ENCODE peak calls at places on chromosomes 12 and 14, in eight cellular contexts. One of them, this sample, is unnamed.

GRCh38 chr14:79415726-79416125 is 795.6 kb downstream of the DIO2 start:
- DNase-seq in lower lobe of right lung: no peak
- DNase-seq in lower leg skin: no peak
- DNase-seq in epithelial cell of proximal tubule: no peak
- DNase-seq in K562: no peak
- DNase-seq in GM12865: no peak
- DNase-seq in breast epithelium: no peak
- DNase-seq in astrocyte of the spinal cord: peak
- DNase-seq in this sample: no peak

GRCh38 chr12:115088328-115088994 is 404.5 kb upstream of the TBX3 start:
- DNase-seq in lower leg skin: no peak
- DNase-seq in lower lobe of right lung: peak
- DNase-seq in astrocyte of the spinal cord: no peak
- DNase-seq in K562: no peak
- DNase-seq in epithelial cell of proximal tubule: no peak
- DNase-seq in breast epithelium: no peak
- DNase-seq in GM12865: no peak
- DNase-seq in this sample: no peak

GRCh38 chr12:7289743-7290142 is 14.1 kb upstream of the ACSM4 start:
- DNase-seq in lower leg skin: no peak
- DNase-seq in epithelial cell of proximal tubule: no peak
- DNase-seq in K562: no peak
- DNase-seq in breast epithelium: no peak
- DNase-seq in GM12865: no peak
- DNase-seq in lower lobe of right lung: no peak
- DNase-seq in astrocyte of the spinal cord: peak
- DNase-seq in this sample: no peak

GRCh38 chr14:21940887-21941855 is 267.6 kb upstream of the OR4E1 start:
- DNase-seq in lower leg skin: no peak
- DNase-seq in GM12865: peak
- DNase-seq in breast epithelium: no peak
- DNase-seq in epithelial cell of proximal tubule: peak
- DNase-seq in lower lobe of right lung: no peak
- DNase-seq in astrocyte of the spinal cord: peak
- DNase-seq in K562: peak
- DNase-seq in this sample: no peak

GRCh38 chr12:49304161-49304560 is 9.2 kb downstream of the PRPH start:
- DNase-seq in astrocyte of the spinal cord: no peak
- DNase-seq in breast epithelium: no peak
- DNase-seq in lower leg skin: no peak
- DNase-seq in GM12865: no peak
- DNase-seq in K562: peak
- DNase-seq in epithelial cell of proximal tubule: no peak
- DNase-seq in lower lobe of right lung: no peak
- DNase-seq in this sample: no peak

GRCh38 chr14:72607386-72608125 is 286.3 kb downstream of the DPF3 start:
- DNase-seq in GM12865: no peak
- DNase-seq in astrocyte of the spinal cord: peak
- DNase-seq in K562: no peak
- DNase-seq in breast epithelium: no peak
- DNase-seq in lower leg skin: no peak
- DNase-seq in epithelial cell of proximal tubule: no peak
- DNase-seq in lower lobe of right lung: no peak
- DNase-seq in this sample: no peak

GRCh38 chr14:92754956-92755355 is 6.5 kb upstream of the LGMN start:
- DNase-seq in K562: no peak
- DNase-seq in epithelial cell of proximal tubule: no peak
- DNase-seq in GM12865: no peak
- DNase-seq in lower lobe of right lung: no peak
- DNase-seq in lower leg skin: no peak
- DNase-seq in astrocyte of the spinal cord: no peak
- DNase-seq in breast epithelium: no peak
- DNase-seq in this sample: no peak

GRCh38 chr12:102480401-102480800 is at the start of gene IGF1:
- DNase-seq in GM12865: no peak
- DNase-seq in breast epithelium: no peak
- DNase-seq in lower leg skin: no peak
- DNase-seq in epithelial cell of proximal tubule: no peak
- DNase-seq in astrocyte of the spinal cord: peak
- DNase-seq in lower lobe of right lung: no peak
- DNase-seq in K562: no peak
- DNase-seq in this sample: no peak

GRCh38 chr12:52097045-52097666 is 17.7 kb downstream of the SMIM41 start:
- DNase-seq in epithelial cell of proximal tubule: no peak
- DNase-seq in astrocyte of the spinal cord: no peak
- DNase-seq in breast epithelium: no peak
- DNase-seq in lower lobe of right lung: no peak
- DNase-seq in GM12865: no peak
- DNase-seq in lower leg skin: no peak
- DNase-seq in K562: no peak
- DNase-seq in this sample: no peak

GRCh38 chr12:34334538-34334937 is 312.2 kb downstream of the ALG10 start:
- DNase-seq in astrocyte of the spinal cord: no peak
- DNase-seq in breast epithelium: no peak
- DNase-seq in lower lobe of right lung: no peak
- DNase-seq in lower leg skin: no peak
- DNase-seq in K562: no peak
- DNase-seq in GM12865: no peak
- DNase-seq in epithelial cell of proximal tubule: no peak
- DNase-seq in this sample: no peak

GRCh38 chr14:78595797-78596196 is 425.6 kb downstream of the NRXN3 start:
- DNase-seq in lower lobe of right lung: no peak
- DNase-seq in K562: no peak
- DNase-seq in epithelial cell of proximal tubule: no peak
- DNase-seq in GM12865: peak
- DNase-seq in breast epithelium: no peak
- DNase-seq in lower leg skin: no peak
- DNase-seq in astrocyte of the spinal cord: no peak
- DNase-seq in this sample: no peak

GRCh38 chr12:130079254-130079653 is 83.0 kb upstream of the FZD10 start:
- DNase-seq in astrocyte of the spinal cord: no peak
- DNase-seq in lower lobe of right lung: no peak
- DNase-seq in K562: no peak
- DNase-seq in lower leg skin: no peak
- DNase-seq in GM12865: no peak
- DNase-seq in breast epithelium: no peak
- DNase-seq in epithelial cell of proximal tubule: no peak
- DNase-seq in this sample: no peak

GRCh38 chr14:104694475-104694950 is 5.1 kb downstream of the INF2 start:
- DNase-seq in K562: no peak
- DNase-seq in astrocyte of the spinal cord: no peak
- DNase-seq in breast epithelium: no peak
- DNase-seq in GM12865: no peak
- DNase-seq in lower lobe of right lung: no peak
- DNase-seq in epithelial cell of proximal tubule: no peak
- DNase-seq in lower leg skin: no peak
- DNase-seq in this sample: no peak

GRCh38 chr12:105506678-105507310 is 176.3 kb downstream of the C12orf75 start:
- DNase-seq in lower leg skin: no peak
- DNase-seq in epithelial cell of proximal tubule: no peak
- DNase-seq in breast epithelium: no peak
- DNase-seq in GM12865: no peak
- DNase-seq in astrocyte of the spinal cord: no peak
- DNase-seq in lower lobe of right lung: no peak
- DNase-seq in K562: no peak
- DNase-seq in this sample: no peak

GRCh38 chr12:113040722-113041168 is 15.8 kb upstream of the DTX1 start:
- DNase-seq in astrocyte of the spinal cord: peak
- DNase-seq in K562: no peak
- DNase-seq in lower lobe of right lung: peak
- DNase-seq in breast epithelium: no peak
- DNase-seq in lower leg skin: peak
- DNase-seq in epithelial cell of proximal tubule: peak
- DNase-seq in GM12865: no peak
- DNase-seq in this sample: no peak

GRCh38 chr14:101687756-101688546 is 73.6 kb upstream of the PPP2R5C start:
- DNase-seq in lower leg skin: no peak
- DNase-seq in lower lobe of right lung: no peak
- DNase-seq in epithelial cell of proximal tubule: no peak
- DNase-seq in astrocyte of the spinal cord: no peak
- DNase-seq in breast epithelium: no peak
- DNase-seq in GM12865: no peak
- DNase-seq in K562: no peak
- DNase-seq in this sample: peak

GRCh38 chr12:44875954-44876553 is at the start of gene NELL2:
- DNase-seq in lower lobe of right lung: peak
- DNase-seq in astrocyte of the spinal cord: peak
- DNase-seq in lower leg skin: peak
- DNase-seq in GM12865: peak
- DNase-seq in epithelial cell of proximal tubule: no peak
- DNase-seq in breast epithelium: no peak
- DNase-seq in K562: peak
- DNase-seq in this sample: peak

DNA sequence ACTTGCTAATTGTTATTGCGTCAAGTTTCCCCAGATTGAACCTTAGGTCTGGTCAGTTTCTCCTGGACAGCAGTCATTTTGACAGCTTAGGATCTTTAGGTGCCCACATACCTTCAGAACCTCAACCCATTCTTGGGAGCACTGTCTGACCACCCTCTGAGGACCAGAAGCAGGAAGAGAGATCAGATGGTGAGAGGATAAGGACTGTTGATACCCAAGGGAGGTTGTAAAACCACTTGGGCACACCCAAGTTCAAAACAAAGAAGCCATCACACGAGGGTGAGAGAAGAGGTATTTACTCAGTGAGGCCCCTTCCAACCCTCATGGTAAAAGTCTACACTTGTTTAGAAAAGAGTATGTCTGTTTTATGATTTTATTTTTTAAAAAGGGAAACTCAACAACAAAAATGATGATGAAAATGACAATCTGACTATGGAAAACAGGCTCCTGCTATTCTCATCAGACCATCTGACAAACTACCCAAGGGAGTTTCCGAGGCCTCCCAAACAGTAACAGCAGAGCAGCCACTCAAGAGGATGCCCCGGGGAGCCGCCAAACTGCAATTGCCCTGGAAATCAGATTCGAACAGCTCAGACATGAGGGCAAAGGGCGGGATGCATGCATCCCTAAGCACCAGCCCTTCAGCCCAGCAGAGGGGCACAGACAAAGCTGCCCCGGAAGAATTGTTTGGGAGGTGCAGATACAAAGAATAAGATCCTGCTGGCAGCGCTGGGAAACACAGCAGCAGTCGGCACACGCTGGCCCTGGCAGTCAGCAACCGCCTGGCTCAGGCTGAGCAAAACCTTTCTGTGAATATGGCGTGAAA is 162.6 kb upstream of the PLEKHG7 start:
- DNase-seq in K562: no peak
- DNase-seq in epithelial cell of proximal tubule: no peak
- DNase-seq in lower lobe of right lung: no peak
- DNase-seq in GM12865: peak
- DNase-seq in lower leg skin: no peak
- DNase-seq in breast epithelium: no peak
- DNase-seq in astrocyte of the spinal cord: no peak
- DNase-seq in this sample: no peak
- TF ChIP-seq CTCF in K562: no peak
- TF ChIP-seq CTCF in epithelial cell of proximal tubule: peak
- TF ChIP-seq CTCF in lower lobe of right lung: no peak
- TF ChIP-seq CTCF in GM12865: no peak
- TF ChIP-seq CTCF in lower leg skin: no peak
- TF ChIP-seq CTCF in breast epithelium: no peak
- TF ChIP-seq CTCF in astrocyte of the spinal cord: no peak
- TF ChIP-seq CTCF in this sample: no peak

DNA sequence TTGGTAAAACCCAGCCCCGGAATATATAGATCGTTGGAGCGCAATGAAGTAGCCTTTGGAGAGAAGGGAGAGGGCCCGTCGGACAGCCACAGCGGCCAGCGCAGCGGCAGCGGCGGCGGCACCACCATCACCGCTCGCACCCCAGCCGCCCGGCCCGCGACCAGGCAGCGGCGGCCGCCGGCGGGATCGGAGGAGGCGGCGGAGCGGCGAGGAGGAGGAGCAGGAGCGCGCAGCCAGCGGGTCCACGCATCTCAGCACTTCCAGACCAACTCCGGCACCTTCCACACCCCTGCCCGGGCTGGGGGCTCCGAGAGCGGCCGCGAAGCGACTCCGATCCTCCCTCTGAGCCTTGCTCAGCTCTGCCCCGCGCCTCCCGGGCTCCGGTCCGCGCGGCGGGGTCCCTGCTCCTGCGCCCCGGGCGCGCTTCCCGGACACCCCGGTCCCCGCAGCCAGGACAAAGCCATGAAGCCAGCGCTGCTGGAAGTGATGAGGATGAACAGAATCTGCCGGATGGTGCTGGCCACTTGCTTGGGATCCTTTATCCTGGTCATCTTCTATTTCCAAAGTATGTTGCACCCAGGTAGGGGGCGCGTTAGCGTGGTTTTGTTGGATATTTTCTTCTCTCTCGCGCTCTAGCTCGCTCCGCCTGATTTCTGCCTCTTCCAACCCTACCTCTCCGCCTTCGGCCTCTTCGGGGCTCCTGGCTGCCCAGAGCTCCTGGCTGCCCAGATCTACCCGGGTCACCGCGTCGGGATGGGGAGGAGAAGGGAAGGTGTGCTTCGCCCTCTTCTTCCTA is 400 bp downstream of the CHST11 start:
- DNase-seq in astrocyte of the spinal cord: peak
- DNase-seq in K562: peak
- DNase-seq in breast epithelium: peak
- DNase-seq in lower lobe of right lung: peak
- DNase-seq in epithelial cell of proximal tubule: no peak
- DNase-seq in GM12865: peak
- DNase-seq in lower leg skin: peak
- DNase-seq in this sample: peak
- TF ChIP-seq CTCF in astrocyte of the spinal cord: peak
- TF ChIP-seq CTCF in K562: peak
- TF ChIP-seq CTCF in breast epithelium: no peak
- TF ChIP-seq CTCF in lower lobe of right lung: peak
- TF ChIP-seq CTCF in epithelial cell of proximal tubule: peak
- TF ChIP-seq CTCF in GM12865: peak
- TF ChIP-seq CTCF in lower leg skin: no peak
- TF ChIP-seq CTCF in this sample: peak

GRCh38 chr14:32015166-32015565 is 61.9 kb upstream of the ARHGAP5 start:
- DNase-seq in lower lobe of right lung: no peak
- DNase-seq in lower leg skin: no peak
- DNase-seq in epithelial cell of proximal tubule: no peak
- DNase-seq in K562: no peak
- DNase-seq in breast epithelium: no peak
- DNase-seq in GM12865: no peak
- DNase-seq in astrocyte of the spinal cord: no peak
- DNase-seq in this sample: no peak
- TF ChIP-seq CTCF in lower lobe of right lung: no peak
- TF ChIP-seq CTCF in lower leg skin: no peak
- TF ChIP-seq CTCF in epithelial cell of proximal tubule: no peak
- TF ChIP-seq CTCF in K562: no peak
- TF ChIP-seq CTCF in breast epithelium: no peak
- TF ChIP-seq CTCF in GM12865: no peak
- TF ChIP-seq CTCF in astrocyte of the spinal cord: no peak
- TF ChIP-seq CTCF in this sample: no peak

GRCh38 chr12:30822385-30823139 is 67.8 kb upstream of the CAPRIN2 start:
- DNase-seq in GM12865: peak
- DNase-seq in breast epithelium: peak
- DNase-seq in epithelial cell of proximal tubule: no peak
- DNase-seq in K562: no peak
- DNase-seq in lower lobe of right lung: peak
- DNase-seq in astrocyte of the spinal cord: peak
- DNase-seq in lower leg skin: peak
- DNase-seq in this sample: peak
- TF ChIP-seq CTCF in GM12865: no peak
- TF ChIP-seq CTCF in breast epithelium: no peak
- TF ChIP-seq CTCF in epithelial cell of proximal tubule: no peak
- TF ChIP-seq CTCF in K562: no peak
- TF ChIP-seq CTCF in lower lobe of right lung: no peak
- TF ChIP-seq CTCF in astrocyte of the spinal cord: peak
- TF ChIP-seq CTCF in lower leg skin: no peak
- TF ChIP-seq CTCF in this sample: no peak